ENCODE peak calls at places on chromosome X, in seven cellular contexts. W, T, F, U, J, N and S are unnamed samples. For H3K27me3 and H3K4me1, the result is how much of the 10 kb centered on the place peaks cover.

GRCh38 chrX:16946971-16947562 is 609 bp downstream of the REPS2 start:
- DNase-seq in W (peak), T (no peak), F (peak), U (peak), J (peak), N (no peak), S (no peak)

GRCh38 chrX:15761564-15762191 is 23.6 kb downstream of the CA5B start:
- DNase-seq in W (peak), T (peak), F (peak), U (no peak), J (peak), N (no peak), S (peak)

GRCh38 chrX:63934160-63934559 is 149.1 kb upstream of the ARHGEF9 start:
- DNase-seq in W (no peak), T (no peak), F (no peak), U (no peak), J (no peak), N (no peak), S (no peak)

GRCh38 chrX:65866146-65866545 is 173.7 kb downstream of the VSIG4 start:
- DNase-seq in W (no peak), T (no peak), F (no peak), U (no peak), J (no peak), N (no peak), S (no peak)

GRCh38 chrX:19448077-19448476 is 67.2 kb downstream of the MAP3K15 start:
- DNase-seq in W (no peak), T (no peak), F (no peak), U (no peak), J (no peak), N (no peak), S (no peak)

GRCh38 chrX:71147496-71148277 is 3.0 kb downstream of the NLGN3 start:
- DNase-seq in W (no peak), T (no peak), F (no peak), U (no peak), J (no peak), N (no peak), S (no peak)

GRCh38 chrX:130896816-130897508 is 6.0 kb downstream of the ENOX2 start:
- DNase-seq in W (no peak), T (peak), F (no peak), U (no peak), J (no peak), N (no peak), S (peak)

GRCh38 chrX:136954930-136955329 is 74.4 kb upstream of the RBMX start:
- DNase-seq in W (peak), T (peak), F (no peak), U (no peak), J (no peak), N (no peak), S (peak)

GRCh38 chrX:106246511-106246910 is 78.4 kb downstream of the PWWP3B start:
- DNase-seq in W (no peak), T (no peak), F (no peak), U (no peak), J (no peak), N (no peak), S (no peak)

GRCh38 chrX:55796496-55796895 is 78.9 kb downstream of the RRAGB start:
- DNase-seq in W (no peak), T (no peak), F (no peak), U (no peak), J (no peak), N (no peak), S (no peak)

GRCh38 chrX:119694601-119695534 is 1.9 kb upstream of the SEPTIN6 start:
- DNase-seq in W (peak), T (no peak), F (peak), U (no peak), J (no peak), N (no peak), S (no peak)

GRCh38 chrX:10676239-10676971 is 56.0 kb upstream of the MID1 start:
- DNase-seq in W (peak), T (no peak), F (no peak), U (no peak), J (no peak), N (no peak), S (peak)

GRCh38 chrX:110442631-110443030 is 84.0 kb downstream of the RTL9 start:
- DNase-seq in W (peak), T (peak), F (no peak), U (no peak), J (no peak), N (no peak), S (peak)

GRCh38 chrX:150663061-150663460 is 30.1 kb upstream of the MTMR1 start:
- DNase-seq in W (no peak), T (no peak), F (no peak), U (no peak), J (no peak), N (no peak), S (no peak)

GRCh38 chrX:105837227-105837626 is 14.9 kb downstream of the NRK start:
- DNase-seq in W (peak), T (peak), F (peak), U (no peak), J (peak), N (peak), S (peak)

GRCh38 chrX:97102938-97103337 is 219.2 kb downstream of the RPA4 start:
- DNase-seq in W (no peak), T (no peak), F (no peak), U (no peak), J (no peak), N (no peak), S (no peak)

GRCh38 chrX:152824841-152825374 is 5.6 kb downstream of the CETN2 start:
- DNase-seq in W (no peak), T (no peak), F (no peak), U (no peak), J (no peak), N (no peak), S (no peak)

GRCh38 chrX:107537815-107538214 is 88.4 kb downstream of the FRMPD3 start:
- DNase-seq in W (peak), T (peak), F (peak), U (no peak), J (peak), N (no peak), S (peak)

GRCh38 chrX:50905334-50905733 is 5.2 kb upstream of the BMP15 start:
- DNase-seq in W (peak), T (peak), F (no peak), U (peak), J (no peak), N (no peak), S (peak)

GRCh38 chrX:48022740-48023139 is 16.0 kb downstream of the SPACA5 start:
- DNase-seq in W (no peak), T (no peak), F (no peak), U (no peak), J (no peak), N (no peak), S (no peak)

GRCh38 chrX:14875624-14876023 is 2.4 kb downstream of the MOSPD2 start:
- DNase-seq in W (no peak), T (no peak), F (no peak), U (no peak), J (no peak), N (no peak), S (no peak)

GRCh38 chrX:51614353-51614752 is 4.4 kb downstream of the CENPVL3 start:
- DNase-seq in W (peak), T (peak), F (no peak), U (no peak), J (no peak), N (no peak), S (peak)

GRCh38 chrX:45449982-45450381 is 249.3 kb upstream of the DIPK2B start:
- DNase-seq in W (no peak), T (no peak), F (no peak), U (no peak), J (no peak), N (no peak), S (no peak)

GRCh38 chrX:134735015-134735414 is 76.7 kb upstream of the PLAC1 start:
- DNase-seq in W (no peak), T (no peak), F (no peak), U (no peak), J (no peak), N (no peak), S (peak)

DNA sequence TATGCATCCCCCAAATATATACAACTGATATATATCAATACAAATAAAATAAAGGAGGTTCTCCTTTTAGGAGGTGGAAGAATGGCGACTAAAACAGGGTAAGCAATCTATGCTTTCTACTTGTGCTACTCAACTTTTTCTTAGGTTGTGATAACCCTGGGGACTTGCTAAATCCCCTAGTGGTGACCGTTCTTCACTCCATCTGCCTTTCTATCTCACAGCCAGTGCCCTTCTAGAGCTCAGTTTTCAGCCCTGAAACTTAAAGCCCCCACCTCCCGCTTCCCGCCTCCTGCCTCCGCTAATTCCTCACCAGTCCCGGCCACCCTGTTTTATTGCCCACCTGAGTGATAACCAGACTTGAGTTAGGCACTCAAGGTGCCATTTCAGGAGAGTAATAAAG is 15.5 kb upstream of the ESX1 start:
- DNase-seq in W (peak), T (no peak), F (no peak), U (no peak), J (no peak), N (no peak), S (no peak)
- H3K27me3 ChIP-seq in W (half or more), T (under half), F (under half), U (under half), J (under half), N (under half), S (under half)

DNA sequence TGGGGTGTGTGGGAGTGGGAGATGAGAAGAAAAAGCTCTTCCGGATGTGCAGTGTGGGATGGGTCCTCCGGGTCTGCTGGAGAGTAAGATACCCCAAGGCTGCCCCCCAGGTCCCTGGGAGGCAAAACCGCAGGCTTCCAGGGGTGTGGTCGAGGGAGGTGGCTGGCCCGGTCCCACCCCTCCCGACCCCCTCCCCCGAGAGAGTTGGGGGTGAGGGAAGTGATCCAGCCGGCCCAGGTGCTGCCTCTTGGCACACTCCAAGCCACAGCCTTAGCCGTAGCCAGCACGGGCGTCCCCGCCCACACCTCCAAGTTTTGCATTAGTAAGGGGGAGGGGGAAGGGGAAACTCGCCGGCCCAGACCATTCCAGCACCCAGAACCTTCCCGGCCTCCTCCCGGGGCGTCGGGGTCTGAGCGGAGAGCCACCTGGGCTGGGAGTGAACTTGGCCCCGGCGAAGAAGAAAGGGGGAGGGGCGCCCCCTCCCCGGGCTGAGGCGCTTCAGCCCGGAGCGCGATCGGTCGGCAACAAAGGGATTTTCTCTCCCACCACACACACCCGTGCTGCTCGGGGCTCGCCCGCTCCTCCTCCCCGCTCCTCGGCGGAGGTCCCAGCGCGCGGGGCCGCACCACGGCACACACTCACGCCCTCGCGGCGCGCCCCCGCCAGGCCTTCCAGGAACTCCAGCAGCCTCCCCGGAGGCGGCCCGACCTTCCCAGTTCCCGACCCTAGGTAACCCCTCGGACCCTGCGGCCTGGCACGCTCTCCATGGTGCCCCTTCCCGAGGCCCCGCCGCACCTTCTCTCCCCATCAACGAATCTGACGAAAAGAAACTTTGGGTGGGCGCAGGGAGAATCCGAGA is 14.4 kb downstream of the BCOR start:
- DNase-seq in W (peak), T (no peak), F (no peak), U (no peak), J (no peak), N (no peak), S (no peak)
- H3K4me3 ChIP-seq in W (peak), T (peak), F (peak), U (peak), J (peak), N (peak), S (no peak)

DNA sequence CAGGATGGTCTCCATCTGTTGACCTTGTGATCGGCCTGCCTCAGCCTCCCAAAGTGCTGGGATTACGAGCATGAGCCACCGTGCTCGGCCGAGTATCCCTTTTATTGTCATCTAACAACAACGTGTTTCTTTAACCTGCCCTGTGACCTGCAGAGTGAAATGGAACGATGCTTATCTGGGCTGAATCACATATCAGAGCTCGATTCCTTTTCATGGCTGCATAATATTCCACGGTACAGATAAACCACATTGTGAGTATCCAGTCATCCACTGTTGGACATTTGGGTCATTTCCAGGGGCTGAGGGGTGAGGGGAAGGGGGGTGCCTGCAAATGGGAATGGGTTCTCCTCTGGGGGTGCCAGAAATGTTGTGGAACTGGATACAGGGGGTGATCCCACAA is 260.0 kb downstream of the ASMT start:
- DNase-seq in W (no peak), T (no peak), F (no peak), U (no peak), J (no peak), N (no peak), S (no peak)
- H3K4me1 ChIP-seq in W (under half), T (under half), F (under half), U (under half), J (under half), N (under half), S (under half)

GRCh38 chrX:144738246-144738645 is 509.1 kb upstream of the SPANXN1 start:
- DNase-seq in W (no peak), T (no peak), F (no peak), U (no peak), J (no peak), N (no peak), S (no peak)
- H3K27me3 ChIP-seq in W (under half), T (under half), F (under half), U (under half), J (under half), N (under half), S (under half)

GRCh38 chrX:68691921-68692320 is 44.5 kb downstream of the STARD8 start:
- DNase-seq in W (no peak), T (no peak), F (no peak), U (no peak), J (peak), N (no peak), S (no peak)

GRCh38 chrX:68692651-68693050 is 45.2 kb downstream of the STARD8 start:
- DNase-seq in W (no peak), T (no peak), F (no peak), U (no peak), J (no peak), N (no peak), S (peak)

GRCh38 chrX:68694429-68695205 is 47.2 kb downstream of the STARD8 start:
- DNase-seq in W (no peak), T (no peak), F (no peak), U (no peak), J (no peak), N (no peak), S (no peak)

GRCh38 chrX:68695206-68695845 is 47.9 kb downstream of the STARD8 start:
- DNase-seq in W (no peak), T (no peak), F (no peak), U (no peak), J (no peak), N (no peak), S (no peak)

GRCh38 chrX:68693481-68694410 is 46.3 kb downstream of the STARD8 start:
- DNase-seq in W (peak), T (peak), F (peak), U (peak), J (peak), N (peak), S (peak)
- H3K4me3 ChIP-seq in W (peak), T (peak), F (peak), U (peak), J (peak), N (peak), S (peak)

GRCh38 chrX:12950851-12951589 is 23.9 kb upstream of the TMSB4X start:
- DNase-seq in W (peak), T (no peak), F (no peak), U (peak), J (no peak), N (no peak), S (peak)
- H3K4me1 ChIP-seq in W (under half), T (under half), F (under half), U (under half), J (under half), N (under half), S (under half)